ENCODE peak calls at places on chromosomes 3 and 15, in seven cellular contexts. K, Y, B, E, A, S and Z are unnamed samples.

GRCh38 chr3:192812736-192813383 is 85.5 kb upstream of the FGF12 start:
- DNase-seq in Y (no peak), S (no peak), K (no peak), B (peak; percentile 37), E (peak; percentile 75), A (peak; percentile 64), Z (peak; percentile 67)

GRCh38 chr3:100335137-100335833 is 728 bp downstream of the NIT2 start:
- DNase-seq in S (peak; percentile 7), K (peak; percentile 30), A (no peak), Y (no peak), E (peak; percentile 65), B (no peak), Z (peak; percentile 67)

GRCh38 chr15:76993114-76993715 is 1.7 kb upstream of the PSTPIP1 start:
- DNase-seq in B (no peak), E (no peak), Y (no peak), A (no peak), S (no peak), K (peak; percentile 25), Z (peak; percentile 6)

GRCh38 chr3:180433172-180433571 is 168.8 kb upstream of the TTC14 start:
- DNase-seq in A (peak; percentile 73), B (no peak), S (no peak), K (no peak), E (peak; percentile 79), Y (peak; percentile 76), Z (no peak)

GRCh38 chr3:8739757-8740508 is 6.3 kb downstream of the CAV3 start:
- DNase-seq in B (no peak), K (no peak), A (peak; percentile 95), E (peak; percentile 93), S (no peak), Y (no peak), Z (no peak)

GRCh38 chr3:57661404-57661803 is 31.5 kb downstream of the DENND6A start:
- DNase-seq in K (no peak), A (no peak), E (peak; percentile 3), S (no peak), B (no peak), Y (no peak), Z (no peak)

GRCh38 chr3:195160257-195160898 is 110.6 kb downstream of the XXYLT1 start:
- DNase-seq in A (peak; percentile 77), Y (peak; percentile 93), B (no peak), E (peak; percentile 67), S (no peak), K (no peak), Z (peak; percentile 65)

GRCh38 chr3:9500108-9501050 is 53.2 kb downstream of the LHFPL4 start:
- DNase-seq in E (peak; percentile 85), S (peak; percentile 66), Y (peak; percentile 8), K (peak; percentile 69), B (no peak), A (peak; percentile 14), Z (peak; percentile 98)

GRCh38 chr3:165502707-165503106 is 306.5 kb upstream of the SLITRK3 start:
- DNase-seq in B (no peak), A (no peak), K (no peak), Y (no peak), S (no peak), E (no peak), Z (no peak)

GRCh38 chr3:30266536-30266935 is 339.9 kb upstream of the TGFBR2 start:
- DNase-seq in E (peak; percentile 6), S (no peak), B (no peak), A (no peak), Y (no peak), K (no peak), Z (no peak)

GRCh38 chr3:46359748-46360509 is 6.0 kb downstream of the CCR2 start:
- DNase-seq in B (no peak), K (no peak), A (peak; percentile 76), S (peak; percentile 37), E (peak; percentile 60), Y (no peak), Z (no peak)

GRCh38 chr3:12423918-12424634 is 60.2 kb upstream of the TSEN2 start:
- DNase-seq in E (peak; percentile 35), Y (no peak), S (peak; percentile 19), B (no peak), K (no peak), A (peak; percentile 83), Z (no peak)

GRCh38 chr3:119219069-119219468 is 21.6 kb downstream of the B4GALT4 start:
- DNase-seq in K (no peak), E (no peak), Y (no peak), B (no peak), A (no peak), S (peak; percentile 13), Z (no peak)

GRCh38 chr15:60548101-60548500 is 69.2 kb upstream of the ICE2 start:
- DNase-seq in E (no peak), A (no peak), B (no peak), Y (no peak), S (peak; percentile 76), K (no peak), Z (no peak)

GRCh38 chr15:82132742-82133141 is 86.9 kb upstream of the MEX3B start:
- DNase-seq in K (no peak), S (no peak), E (peak; percentile 95), Y (no peak), B (peak; percentile 40), A (peak; percentile 97), Z (no peak)

GRCh38 chr15:45186771-45187577 is 792 bp downstream of the SHF start:
- DNase-seq in Y (no peak), S (no peak), A (no peak), E (no peak), K (no peak), B (no peak), Z (peak; percentile 75)